ENCODE peak calls at places on chromosome 18, in six cellular contexts. V is upper lobe of left lung; N is stimulated activated CD8-positive, alpha-beta memory T cell treated with anti-CD3 and anti-CD28 coated beads, Interleukin-12 subunit alpha, Interleukin-12 subunit beta, amount 100 ng/mL, for 1 hour; B is cardiac muscle cell; D is endothelial cell; U is coronary artery. Z is an unnamed sample.

GRCh38 chr18:60746491-60746890 is 373.9 kb upstream of the MC4R start:
- DNase-seq in D (no peak), B (no peak), V (no peak), N (no peak), U (no peak), Z (no peak)

GRCh38 chr18:77191241-77191751 is 58.4 kb upstream of the GALR1 start:
- DNase-seq in N (no peak), B (no peak), V (no peak), U (no peak), D (no peak), Z (no peak)

GRCh38 chr18:24138281-24138883 is 480 bp upstream of the CABYR start:
- DNase-seq in U (no peak), V (no peak), B (no peak), N (no peak), D (no peak), Z (no peak)

GRCh38 chr18:76518543-76519155 is 23.6 kb upstream of the ZNF516 start:
- DNase-seq in U (no peak), D (peak; percentile 58), B (peak; percentile 20), V (peak; percentile 82), N (no peak), Z (peak; percentile 63)

GRCh38 chr18:33560686-33561370 is 17.2 kb upstream of the ASXL3 start:
- DNase-seq in U (no peak), B (peak; percentile 53), N (no peak), D (no peak), V (no peak), Z (no peak)

GRCh38 chr18:6785001-6785400 is 55.5 kb downstream of the ARHGAP28 start:
- DNase-seq in B (no peak), N (no peak), D (no peak), V (no peak), U (no peak), Z (no peak)

GRCh38 chr18:61574665-61575064 is 241.4 kb downstream of the CDH20 start:
- DNase-seq in V (no peak), B (no peak), N (no peak), D (no peak), U (no peak), Z (no peak)

GRCh38 chr18:40672590-40672989 is 1282.4 kb upstream of the PIK3C3 start:
- DNase-seq in B (no peak), N (no peak), V (no peak), U (no peak), D (no peak), Z (no peak)

GRCh38 chr18:28112056-28112470 is 64.9 kb downstream of the CDH2 start:
- DNase-seq in D (no peak), B (peak; percentile 53), N (no peak), V (no peak), U (no peak), Z (no peak)

GRCh38 chr18:62279561-62279960 is 45.5 kb upstream of the TNFRSF11A start:
- DNase-seq in U (no peak), N (no peak), V (no peak), B (no peak), D (no peak), Z (no peak)

GRCh38 chr18:9802774-9803697 is 82.7 kb upstream of the TXNDC2 start:
- DNase-seq in N (no peak), V (no peak), U (no peak), B (no peak), D (no peak), Z (no peak)

GRCh38 chr18:61870151-61870550 is 22.7 kb downstream of the RNF152 start:
- DNase-seq in D (no peak), N (no peak), V (no peak), B (no peak), U (no peak), Z (no peak)

GRCh38 chr18:9135081-9135911 is 1.3 kb upstream of the ANKRD12 start:
- DNase-seq in N (no peak), U (no peak), B (no peak), V (no peak), D (no peak), Z (no peak)

GRCh38 chr18:28003451-28003850 is 173.5 kb downstream of the CDH2 start:
- DNase-seq in U (no peak), N (no peak), B (no peak), D (no peak), V (no peak), Z (no peak)

GRCh38 chr18:8801263-8801901 is 96.0 kb downstream of the MTCL1 start:
- DNase-seq in U (no peak), N (no peak), V (no peak), D (no peak), B (peak; percentile 59), Z (no peak)

GRCh38 chr18:2554671-2555070 is 16.6 kb downstream of the METTL4 start:
- DNase-seq in V (no peak), U (no peak), N (no peak), D (no peak), B (no peak), Z (no peak)

GRCh38 chr18:42157420-42157819 is 202.4 kb downstream of the PIK3C3 start:
- DNase-seq in U (no peak), B (no peak), N (no peak), D (no peak), V (no peak), Z (no peak)

GRCh38 chr18:6055711-6056110 is 160.4 kb upstream of the TMEM200C start:
- DNase-seq in V (no peak), B (no peak), D (no peak), N (no peak), U (no peak), Z (no peak)

GRCh38 chr18:12236934-12237832 is 17.0 kb upstream of the CIDEA start:
- DNase-seq in U (no peak), V (peak; percentile 96), D (peak; percentile 90), B (peak; percentile 79), N (peak; percentile 34), Z (peak; percentile 77)

GRCh38 chr18:43277164-43277600 is at the start of gene SYT4:
- DNase-seq in B (peak; percentile 87), U (no peak), N (no peak), D (peak; percentile 77), V (no peak), Z (no peak)

GRCh38 chr18:7902399-7902839 is 335.3 kb downstream of the PTPRM start:
- DNase-seq in D (no peak), V (no peak), N (no peak), B (no peak), U (no peak), Z (peak; percentile 61)

GRCh38 chr18:79598046-79598884 is 81.3 kb upstream of the CTDP1 start:
- DNase-seq in U (peak; percentile 67), B (no peak), V (peak; percentile 68), N (no peak), D (no peak), Z (no peak)

GRCh38 chr18:12318857-12319256 is 10.8 kb downstream of the TUBB6 start:
- DNase-seq in B (no peak), V (no peak), N (no peak), D (no peak), U (no peak), Z (no peak)

GRCh38 chr18:13915973-13916372 is 637 bp upstream of the MC2R start:
- DNase-seq in N (no peak), B (peak; percentile 16), U (no peak), D (no peak), V (no peak), Z (no peak)

GRCh38 chr18:27713037-27713726 is 463.7 kb downstream of the CDH2 start:
- DNase-seq in U (no peak), N (no peak), B (peak; percentile 23), D (no peak), V (no peak), Z (no peak)